ENCODE peak calls at places on chromosomes 2 and 18, in five cellular contexts. P is A549, J is WTC11, R is LNCaP clone FGC, V is choroid plexus epithelial cell. C is an unnamed sample.

GRCh38 chr2:42918041-42918440 is 125.7 kb upstream of the HAAO start:
- DNase-seq in P (no peak), J (no peak), R (no peak), V (no peak), C (no peak)

GRCh38 chr18:64110692-64111480 is 38.0 kb downstream of the LINC00305 start:
- DNase-seq in P (no peak), J (no peak), R (no peak), V (peak; percentile 90), C (no peak)

GRCh38 chr18:55048892-55049291 is 89.6 kb upstream of the CCDC68 start:
- DNase-seq in P (peak; percentile 6), J (no peak), R (no peak), V (peak; percentile 52), C (peak; percentile 73)

GRCh38 chr2:222404126-222404891 is 20.0 kb upstream of the SGPP2 start:
- DNase-seq in P (no peak), J (no peak), R (no peak), V (no peak), C (no peak)

GRCh38 chr18:25510096-25510495 is 158.1 kb upstream of the ZNF521 start:
- DNase-seq in P (no peak), J (no peak), R (no peak), V (no peak), C (no peak)

GRCh38 chr2:28282248-28282647 is 110.4 kb upstream of the FOSL2 start:
- DNase-seq in P (no peak), J (no peak), R (no peak), V (no peak), C (no peak)

GRCh38 chr2:8452979-8453903 is 228.6 kb upstream of the ID2 start:
- DNase-seq in P (no peak), J (no peak), R (no peak), V (no peak), C (peak; percentile 15)

GRCh38 chr2:179226203-179226960 is 38.2 kb downstream of the SESTD1 start:
- DNase-seq in P (no peak), J (no peak), R (peak; percentile 75), V (no peak), C (no peak)

GRCh38 chr2:9782197-9782719 is 61.0 kb upstream of the TAF1B start:
- DNase-seq in P (no peak), J (no peak), R (no peak), V (no peak), C (no peak)

GRCh38 chr18:63346031-63346430 is 21.0 kb downstream of the KDSR start:
- DNase-seq in P (no peak), J (no peak), R (peak; percentile 30), V (no peak), C (no peak)

GRCh38 chr2:241188386-241189092 is at the start of gene ANO7:
- DNase-seq in P (no peak), J (no peak), R (peak; percentile 67), V (no peak), C (no peak)

GRCh38 chr2:226873051-226873620 is 37.3 kb downstream of the RHBDD1 start:
- DNase-seq in P (no peak), J (no peak), R (no peak), V (peak; percentile 37), C (peak; percentile 52)

GRCh38 chr2:73852020-73852419 is 23.3 kb downstream of the STAMBP start:
- DNase-seq in P (peak; percentile 40), J (no peak), R (no peak), V (peak; percentile 57), C (peak; percentile 89)

GRCh38 chr2:43714164-43714563 is 37.9 kb upstream of the C1GALT1C1L start:
- DNase-seq in P (no peak), J (no peak), R (no peak), V (peak; percentile 48), C (peak; percentile 90)

GRCh38 chr2:227115761-227116160 is 48.2 kb downstream of the COL4A4 start:
- DNase-seq in P (no peak), J (no peak), R (no peak), V (peak; percentile 44), C (peak; percentile 89)

GRCh38 chr18:23182606-23183005 is 47.3 kb downstream of the CABLES1 start:
- DNase-seq in P (no peak), J (no peak), R (no peak), V (no peak), C (no peak)

GRCh38 chr2:71570951-71571460 is 117.6 kb downstream of the DYSF start:
- DNase-seq in P (no peak), J (no peak), R (no peak), V (no peak), C (no peak)

GRCh38 chr2:71240794-71241193 is 13.9 kb upstream of the PAIP2B start:
- DNase-seq in P (no peak), J (no peak), R (no peak), V (no peak), C (peak; percentile 1)

GRCh38 chr2:128308284-128308731 is 10.4 kb downstream of the HS6ST1 start:
- DNase-seq in P (no peak), J (no peak), R (no peak), V (no peak), C (no peak)

GRCh38 chr2:201496785-201497184 is 45.2 kb downstream of the STRADB start:
- DNase-seq in P (no peak), J (no peak), R (no peak), V (no peak), C (peak; percentile 5)

GRCh38 chr2:86302320-86302719 is 35.1 kb downstream of the REEP1 start:
- DNase-seq in P (no peak), J (no peak), R (peak; percentile 72), V (no peak), C (peak; percentile 27)

GRCh38 chr2:239526666-239527415 is 126.0 kb upstream of the HDAC4 start:
- DNase-seq in P (no peak), J (no peak), R (no peak), V (no peak), C (no peak)

GRCh38 chr2:36663851-36664715 is 32.4 kb upstream of the VIT start:
- DNase-seq in P (peak; percentile 55), J (no peak), R (peak; percentile 52), V (peak; percentile 92), C (peak; percentile 85)

GRCh38 chr18:79964330-79965118 is at the start of gene HSBP1L1:
- DNase-seq in P (peak; percentile 57), J (peak; percentile 80), R (no peak), V (no peak), C (peak; percentile 28)

GRCh38 chr2:205734436-205734835 is 52.1 kb downstream of the NRP2 start:
- DNase-seq in P (no peak), J (no peak), R (no peak), V (peak; percentile 94), C (peak; percentile 89)

GRCh38 chr2:207926133-207927076 is 98.9 kb downstream of the PLEKHM3 start:
- DNase-seq in P (no peak), J (no peak), R (no peak), V (peak; percentile 58), C (peak; percentile 83)

GRCh38 chr2:150076281-150076680 is 411.2 kb downstream of the RND3 start:
- DNase-seq in P (no peak), J (no peak), R (no peak), V (peak; percentile 63), C (peak; percentile 81)

GRCh38 chr18:6994719-6995430 is 122.7 kb downstream of the LAMA1 start:
- DNase-seq in P (no peak), J (no peak), R (no peak), V (no peak), C (peak; percentile 1)

DNA sequence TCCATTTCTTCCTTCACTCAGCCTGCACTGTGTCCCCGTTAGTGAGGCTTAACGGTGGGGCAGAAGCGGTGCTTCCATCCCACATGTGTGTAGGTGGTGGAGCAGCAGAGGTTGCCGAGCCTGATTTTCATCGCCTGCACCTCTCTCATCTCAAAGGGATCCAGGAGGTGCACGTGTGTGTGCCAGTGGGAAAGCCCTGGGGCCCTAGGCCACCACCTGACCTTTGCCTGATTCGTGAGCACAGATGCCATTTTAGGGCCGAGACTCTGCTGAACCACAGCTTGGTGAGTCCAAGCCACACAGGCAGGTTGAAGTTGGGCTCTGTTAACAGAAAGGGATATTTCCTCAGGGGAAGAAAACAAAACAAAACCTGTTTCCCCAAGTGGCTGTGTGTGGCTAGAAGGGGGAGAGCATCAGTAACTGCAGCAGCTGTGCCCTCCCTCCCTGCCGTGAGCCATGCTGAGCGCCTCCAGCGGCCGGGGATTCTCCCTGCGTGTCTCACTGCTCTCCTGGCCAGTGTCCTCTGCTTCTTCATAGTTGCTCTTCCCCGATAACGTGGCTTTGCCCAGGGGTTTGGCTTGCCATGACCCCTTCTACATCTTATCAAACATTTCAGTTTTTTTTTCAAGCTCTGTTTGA is 81.5 kb downstream of the MAPRE2 start:
- DNase-seq in P (no peak), J (peak; percentile 74), R (no peak), V (peak; percentile 32), C (no peak)
- TF ChIP-seq CTCF in P (no peak), J (no peak), R (no peak), V (peak; percentile 52), C (no peak)

DNA sequence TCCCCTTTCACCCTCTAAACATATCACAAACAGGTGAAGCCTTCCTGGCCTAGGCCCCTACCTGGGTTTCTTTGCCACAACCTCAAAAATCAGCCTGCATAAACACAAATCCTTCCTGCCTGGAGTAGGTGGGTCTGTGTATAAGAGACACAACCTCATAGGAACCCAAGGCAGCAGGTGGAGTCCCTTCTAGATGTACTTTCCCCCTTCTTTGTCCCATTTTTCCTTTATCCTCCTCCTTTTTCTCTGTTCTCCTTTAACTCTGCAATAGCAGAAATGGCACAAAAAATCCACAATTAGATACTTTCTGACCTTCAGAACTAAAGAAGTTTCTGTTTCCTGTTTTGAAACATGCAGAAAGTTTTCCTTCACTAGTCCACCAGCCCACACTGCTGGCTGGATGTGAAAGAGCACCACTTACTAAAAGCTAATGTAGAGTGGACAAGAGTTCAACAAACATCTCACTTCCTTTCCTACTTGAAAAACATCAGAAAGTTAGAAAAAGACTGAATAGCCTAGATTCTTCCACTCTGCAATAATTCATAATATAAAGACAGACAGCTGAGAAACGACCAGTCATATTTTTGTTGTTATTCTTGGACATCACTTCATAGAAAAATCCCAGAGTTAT is 11.2 kb downstream of the SLC40A1 start:
- DNase-seq in P (no peak), J (no peak), R (no peak), V (peak; percentile 87), C (no peak)
- TF ChIP-seq CTCF in P (no peak), J (no peak), R (no peak), V (peak; percentile 69), C (peak; percentile 1)

DNA sequence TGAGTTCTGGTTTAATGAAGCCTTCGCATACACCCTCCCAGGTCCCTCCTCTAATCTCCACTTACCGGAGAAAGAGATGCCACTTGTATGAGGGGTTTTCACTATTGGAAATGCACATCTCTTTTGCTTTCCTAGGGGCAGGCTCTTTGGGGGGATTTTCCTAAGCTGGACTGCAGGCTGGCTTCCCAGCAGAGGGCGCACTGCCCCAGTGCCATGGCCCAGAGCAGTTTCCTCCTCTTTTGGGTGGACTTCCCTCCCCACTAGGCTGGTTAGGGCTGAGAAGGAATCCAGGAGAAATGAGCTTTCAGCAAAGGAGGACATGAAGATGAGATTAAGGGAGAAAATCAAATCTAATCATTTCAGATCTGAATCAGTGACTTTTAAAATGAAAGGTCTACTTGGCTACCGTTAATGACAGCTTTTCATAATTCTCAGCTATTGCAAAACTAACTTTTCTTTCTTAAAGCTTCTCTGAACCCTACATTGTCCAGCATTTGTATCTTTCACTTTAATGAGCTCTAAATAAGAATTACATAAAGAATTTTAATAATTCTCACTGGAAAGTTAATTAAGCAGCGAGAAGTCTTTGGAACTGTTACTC is 784.1 kb upstream of the FANCL start:
- DNase-seq in P (no peak), J (peak; percentile 74), R (no peak), V (peak; percentile 63), C (peak; percentile 21)
- TF ChIP-seq CTCF in P (peak; percentile 65), J (peak; percentile 74), R (peak; percentile 64), V (peak; percentile 99), C (peak; percentile 73)

DNA sequence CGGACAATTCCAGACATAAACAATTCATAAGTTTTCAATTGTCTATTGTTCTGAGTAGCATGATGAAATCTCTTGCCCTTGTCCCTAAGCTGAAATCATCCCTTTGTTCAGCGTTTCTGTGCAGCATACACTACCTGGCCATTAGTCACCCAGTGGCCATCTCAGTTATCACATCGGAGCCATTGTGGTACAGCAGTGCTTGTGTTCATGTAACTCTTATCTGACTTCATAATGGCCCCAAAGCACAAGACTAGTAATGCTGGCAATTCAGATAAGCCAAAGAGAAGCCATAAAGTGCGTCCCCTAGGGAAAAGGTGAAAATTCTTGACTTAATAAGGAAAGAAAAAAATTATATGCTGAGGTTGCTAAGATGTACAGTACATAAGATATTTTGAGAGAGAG is 127.2 kb downstream of the FHOD3 start:
- DNase-seq in P (no peak), J (no peak), R (no peak), V (no peak), C (no peak)
- TF ChIP-seq CTCF in P (no peak), J (no peak), R (no peak), V (no peak), C (no peak)

C was measured in fibroblast of mammary gland.